ENCODE peak calls at places on chromosomes 11 and 22, in four cellular contexts. One of them, this sample, is unnamed.

GRCh38 chr11:64461081-64461480 is 102.1 kb downstream of the RPS6KA4 start:
- DNase-seq in KBM-7: no peak
- DNase-seq in head of caudate nucleus: no peak
- DNase-seq in astrocyte of the cerebellum: no peak
- DNase-seq in this sample: no peak

GRCh38 chr11:65606876-65607613 is 7.0 kb downstream of the MAP3K11 start:
- DNase-seq in KBM-7: no peak
- DNase-seq in head of caudate nucleus: peak; percentile 98
- DNase-seq in astrocyte of the cerebellum: peak; percentile 89
- DNase-seq in this sample: peak; percentile 48

GRCh38 chr11:59011672-59012071 is 72.4 kb downstream of the GLYATL1 start:
- DNase-seq in KBM-7: peak; percentile 57
- DNase-seq in head of caudate nucleus: no peak
- DNase-seq in astrocyte of the cerebellum: no peak
- DNase-seq in this sample: no peak

GRCh38 chr22:21446827-21447690 is 20.1 kb upstream of the TMEM191C start:
- DNase-seq in KBM-7: no peak
- DNase-seq in head of caudate nucleus: no peak
- DNase-seq in astrocyte of the cerebellum: no peak
- DNase-seq in this sample: no peak

GRCh38 chr11:83508804-83509203 is 222.6 kb upstream of the CCDC90B start:
- DNase-seq in KBM-7: no peak
- DNase-seq in head of caudate nucleus: no peak
- DNase-seq in astrocyte of the cerebellum: no peak
- DNase-seq in this sample: no peak

GRCh38 chr11:124982043-124982442 is 28.0 kb downstream of the CCDC15 start:
- DNase-seq in KBM-7: no peak
- DNase-seq in head of caudate nucleus: no peak
- DNase-seq in astrocyte of the cerebellum: no peak
- DNase-seq in this sample: no peak

GRCh38 chr11:1939006-1939626 is 8.0 kb upstream of the MRPL23 start:
- DNase-seq in KBM-7: no peak
- DNase-seq in head of caudate nucleus: no peak
- DNase-seq in astrocyte of the cerebellum: no peak
- DNase-seq in this sample: no peak

GRCh38 chr22:24157783-24158170 is 23.5 kb upstream of the SUSD2 start:
- DNase-seq in KBM-7: no peak
- DNase-seq in head of caudate nucleus: peak; percentile 73
- DNase-seq in astrocyte of the cerebellum: no peak
- DNase-seq in this sample: no peak

GRCh38 chr11:37571248-37571647 is 973.2 kb upstream of the RAG2 start:
- DNase-seq in KBM-7: no peak
- DNase-seq in head of caudate nucleus: no peak
- DNase-seq in astrocyte of the cerebellum: no peak
- DNase-seq in this sample: no peak

GRCh38 chr22:26056455-26056854 is 112.8 kb upstream of the SEZ6L start:
- DNase-seq in KBM-7: no peak
- DNase-seq in head of caudate nucleus: no peak
- DNase-seq in astrocyte of the cerebellum: no peak
- DNase-seq in this sample: no peak

GRCh38 chr11:63745304-63746170 is 23.0 kb downstream of the ZFTA start:
- DNase-seq in KBM-7: peak; percentile 18
- DNase-seq in head of caudate nucleus: no peak
- DNase-seq in astrocyte of the cerebellum: no peak
- DNase-seq in this sample: peak; percentile 57

GRCh38 chr22:50507421-50507990 is at the start of gene LMF2:
- DNase-seq in KBM-7: peak; percentile 57
- DNase-seq in head of caudate nucleus: peak; percentile 94
- DNase-seq in astrocyte of the cerebellum: no peak
- DNase-seq in this sample: peak; percentile 86

GRCh38 chr22:29758959-29759358 is 7.8 kb downstream of the ZMAT5 start:
- DNase-seq in KBM-7: no peak
- DNase-seq in head of caudate nucleus: no peak
- DNase-seq in astrocyte of the cerebellum: no peak
- DNase-seq in this sample: no peak

GRCh38 chr22:49934891-49935557 is 16.6 kb downstream of the CRELD2 start:
- DNase-seq in KBM-7: no peak
- DNase-seq in head of caudate nucleus: peak; percentile 75
- DNase-seq in astrocyte of the cerebellum: no peak
- DNase-seq in this sample: peak; percentile 59

GRCh38 chr22:37526376-37526775 is 7.2 kb upstream of the CARD10 start:
- DNase-seq in KBM-7: no peak
- DNase-seq in head of caudate nucleus: no peak
- DNase-seq in astrocyte of the cerebellum: no peak
- DNase-seq in this sample: no peak

GRCh38 chr11:34454308-34455032 is 15.7 kb downstream of the CAT start:
- DNase-seq in KBM-7: no peak
- DNase-seq in head of caudate nucleus: no peak
- DNase-seq in astrocyte of the cerebellum: no peak
- DNase-seq in this sample: no peak

GRCh38 chr11:18790820-18791174 is 801 bp downstream of the PTPN5 start:
- DNase-seq in KBM-7: no peak
- DNase-seq in head of caudate nucleus: peak; percentile 19
- DNase-seq in astrocyte of the cerebellum: no peak
- DNase-seq in this sample: no peak

GRCh38 chr11:62588966-62589637 is 2.2 kb downstream of the TUT1 start:
- DNase-seq in KBM-7: peak; percentile 66
- DNase-seq in head of caudate nucleus: no peak
- DNase-seq in astrocyte of the cerebellum: no peak
- DNase-seq in this sample: peak; percentile 68

GRCh38 chr11:78564889-78565467 is 9.7 kb downstream of the NARS2 start:
- DNase-seq in KBM-7: peak; percentile 63
- DNase-seq in head of caudate nucleus: no peak
- DNase-seq in astrocyte of the cerebellum: no peak
- DNase-seq in this sample: no peak

GRCh38 chr22:38524434-38524833 is 18.3 kb upstream of the DDX17 start:
- DNase-seq in KBM-7: peak; percentile 66
- DNase-seq in head of caudate nucleus: no peak
- DNase-seq in astrocyte of the cerebellum: no peak
- DNase-seq in this sample: no peak

GRCh38 chr11:66061268-66061667 is 8.8 kb upstream of the PACS1 start:
- DNase-seq in KBM-7: no peak
- DNase-seq in head of caudate nucleus: no peak
- DNase-seq in astrocyte of the cerebellum: no peak
- DNase-seq in this sample: no peak

GRCh38 chr11:110434952-110435779 is 5.4 kb downstream of the FDX1 start:
- DNase-seq in KBM-7: no peak
- DNase-seq in head of caudate nucleus: no peak
- DNase-seq in astrocyte of the cerebellum: no peak
- DNase-seq in this sample: peak; percentile 17

GRCh38 chr22:28799834-28800307 is 498 bp downstream of the XBP1 start:
- DNase-seq in KBM-7: no peak
- DNase-seq in head of caudate nucleus: peak; percentile 55
- DNase-seq in astrocyte of the cerebellum: peak; percentile 27
- DNase-seq in this sample: no peak

GRCh38 chr22:38454361-38455062 is 487 bp downstream of the KCNJ4 start:
- DNase-seq in KBM-7: peak; percentile 36
- DNase-seq in head of caudate nucleus: no peak
- DNase-seq in astrocyte of the cerebellum: no peak
- DNase-seq in this sample: peak; percentile 43